ENCODE peak calls at places on chromosomes 7 and 10, in four cellular contexts. One of them, this sample, is unnamed.

GRCh38 chr7:128453836-128454804 is 1.6 kb upstream of the HILPDA start:
- DNase-seq in AG09319: peak
- DNase-seq in astrocyte of the spinal cord: peak
- DNase-seq in CD8-positive, alpha-beta T cell: no peak
- DNase-seq in this sample: peak

GRCh38 chr7:157138101-157138423 is 664 bp upstream of the UBE3C start:
- DNase-seq in AG09319: no peak
- DNase-seq in astrocyte of the spinal cord: no peak
- DNase-seq in CD8-positive, alpha-beta T cell: no peak
- DNase-seq in this sample: no peak

GRCh38 chr10:11145498-11145855 is 127.8 kb downstream of the CELF2 start:
- DNase-seq in AG09319: no peak
- DNase-seq in astrocyte of the spinal cord: no peak
- DNase-seq in CD8-positive, alpha-beta T cell: peak
- DNase-seq in this sample: peak

GRCh38 chr7:64879800-64880199 is 23.3 kb upstream of the ZNF273 start:
- DNase-seq in AG09319: no peak
- DNase-seq in astrocyte of the spinal cord: no peak
- DNase-seq in CD8-positive, alpha-beta T cell: no peak
- DNase-seq in this sample: no peak

GRCh38 chr7:44727346-44728262 is 21.0 kb upstream of the ZMIZ2 start:
- DNase-seq in AG09319: no peak
- DNase-seq in astrocyte of the spinal cord: peak
- DNase-seq in CD8-positive, alpha-beta T cell: no peak
- DNase-seq in this sample: peak

GRCh38 chr7:80136276-80137045 is 1.8 kb downstream of the GNAI1 start:
- DNase-seq in AG09319: no peak
- DNase-seq in astrocyte of the spinal cord: peak
- DNase-seq in CD8-positive, alpha-beta T cell: no peak
- DNase-seq in this sample: peak

GRCh38 chr7:484365-485101 is 35.1 kb downstream of the PDGFA start:
- DNase-seq in AG09319: no peak
- DNase-seq in astrocyte of the spinal cord: no peak
- DNase-seq in CD8-positive, alpha-beta T cell: no peak
- DNase-seq in this sample: no peak

GRCh38 chr10:10508241-10508640 is 509.4 kb upstream of the CELF2 start:
- DNase-seq in AG09319: no peak
- DNase-seq in astrocyte of the spinal cord: no peak
- DNase-seq in CD8-positive, alpha-beta T cell: no peak
- DNase-seq in this sample: no peak

GRCh38 chr10:112962343-112962742 is 12.3 kb downstream of the TCF7L2 start:
- DNase-seq in AG09319: no peak
- DNase-seq in astrocyte of the spinal cord: no peak
- DNase-seq in CD8-positive, alpha-beta T cell: no peak
- DNase-seq in this sample: no peak

GRCh38 chr7:29442146-29442545 is 121.5 kb upstream of the PRR15 start:
- DNase-seq in AG09319: no peak
- DNase-seq in astrocyte of the spinal cord: peak
- DNase-seq in CD8-positive, alpha-beta T cell: no peak
- DNase-seq in this sample: peak

GRCh38 chr7:81684513-81685262 is 85.2 kb downstream of the HGF start:
- DNase-seq in AG09319: peak
- DNase-seq in astrocyte of the spinal cord: peak
- DNase-seq in CD8-positive, alpha-beta T cell: no peak
- DNase-seq in this sample: peak

GRCh38 chr10:48464871-48465736 is 139.8 kb downstream of the ARHGAP22 start:
- DNase-seq in AG09319: no peak
- DNase-seq in astrocyte of the spinal cord: no peak
- DNase-seq in CD8-positive, alpha-beta T cell: no peak
- DNase-seq in this sample: no peak

GRCh38 chr7:117784315-117784714 is 88.9 kb downstream of the CTTNBP2 start:
- DNase-seq in AG09319: no peak
- DNase-seq in astrocyte of the spinal cord: no peak
- DNase-seq in CD8-positive, alpha-beta T cell: no peak
- DNase-seq in this sample: no peak

GRCh38 chr7:80724249-80724871 is 85.9 kb downstream of the CD36 start:
- DNase-seq in AG09319: peak
- DNase-seq in astrocyte of the spinal cord: peak
- DNase-seq in CD8-positive, alpha-beta T cell: no peak
- DNase-seq in this sample: no peak

GRCh38 chr7:113710310-113711106 is 208.3 kb downstream of the PPP1R3A start:
- DNase-seq in AG09319: peak
- DNase-seq in astrocyte of the spinal cord: peak
- DNase-seq in CD8-positive, alpha-beta T cell: peak
- DNase-seq in this sample: peak
- TF ChIP-seq CTCF in AG09319: peak
- TF ChIP-seq CTCF in astrocyte of the spinal cord: peak
- TF ChIP-seq CTCF in CD8-positive, alpha-beta T cell: peak
- TF ChIP-seq CTCF in this sample: peak

DNA sequence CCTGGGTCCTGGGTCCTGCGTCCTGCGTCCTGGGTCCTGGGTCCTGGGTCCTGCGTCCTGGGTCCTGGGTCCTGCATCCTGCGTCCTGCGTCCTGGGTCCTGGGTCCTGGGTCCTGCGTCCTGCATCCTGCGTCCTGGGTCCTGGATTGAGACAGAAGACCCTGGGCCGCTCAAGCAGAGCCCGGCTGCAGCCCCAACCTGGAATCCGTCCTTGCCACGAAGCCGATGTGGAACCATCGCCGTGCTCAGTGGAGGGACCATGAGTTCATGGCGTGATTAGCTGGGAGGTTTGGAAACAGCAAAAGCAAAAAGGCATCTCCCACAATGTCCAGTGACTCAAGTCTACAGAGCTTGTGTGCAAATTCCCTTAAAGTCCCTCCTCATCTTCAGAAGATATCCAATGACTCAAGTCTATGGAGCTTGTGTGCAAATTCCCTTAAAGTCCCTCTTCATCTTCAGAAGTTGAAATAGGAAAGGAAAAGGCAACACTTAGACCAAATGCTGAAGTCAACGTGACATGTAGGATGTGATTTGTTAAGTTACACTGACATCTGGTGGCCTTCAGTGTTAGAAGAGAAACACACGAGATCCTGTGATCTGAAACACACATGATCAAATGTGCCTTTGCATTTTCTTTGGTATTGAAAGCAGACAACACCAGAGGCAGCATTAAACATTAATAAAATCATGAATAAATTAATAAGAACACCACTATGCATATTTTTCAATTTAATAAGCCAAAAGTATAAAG is 179.9 kb downstream of the PTPRN2 start:
- DNase-seq in AG09319: no peak
- DNase-seq in astrocyte of the spinal cord: peak
- DNase-seq in CD8-positive, alpha-beta T cell: no peak
- DNase-seq in this sample: peak
- TF ChIP-seq CTCF in AG09319: no peak
- TF ChIP-seq CTCF in astrocyte of the spinal cord: peak
- TF ChIP-seq CTCF in CD8-positive, alpha-beta T cell: no peak
- TF ChIP-seq CTCF in this sample: no peak

GRCh38 chr10:99620713-99621453 is 644 bp upstream of the SLC25A28 start:
- DNase-seq in AG09319: peak
- DNase-seq in astrocyte of the spinal cord: peak
- DNase-seq in CD8-positive, alpha-beta T cell: peak
- DNase-seq in this sample: peak
- TF ChIP-seq CTCF in AG09319: no peak
- TF ChIP-seq CTCF in astrocyte of the spinal cord: no peak
- TF ChIP-seq CTCF in CD8-positive, alpha-beta T cell: no peak
- TF ChIP-seq CTCF in this sample: no peak

GRCh38 chr10:73744690-73744994 is 470 bp downstream of the SEC24C start:
- DNase-seq in AG09319: no peak
- DNase-seq in astrocyte of the spinal cord: peak
- DNase-seq in CD8-positive, alpha-beta T cell: peak
- DNase-seq in this sample: peak

GRCh38 chr10:73742454-73742734 is 1.8 kb upstream of the SEC24C start:
- DNase-seq in AG09319: no peak
- DNase-seq in astrocyte of the spinal cord: no peak
- DNase-seq in CD8-positive, alpha-beta T cell: no peak
- DNase-seq in this sample: no peak

GRCh38 chr10:73743327-73743904 is 756 bp upstream of the SEC24C start:
- DNase-seq in AG09319: no peak
- DNase-seq in astrocyte of the spinal cord: no peak
- DNase-seq in CD8-positive, alpha-beta T cell: no peak
- DNase-seq in this sample: no peak

GRCh38 chr10:73746721-73747120 is 2.5 kb downstream of the SEC24C start:
- DNase-seq in AG09319: no peak
- DNase-seq in astrocyte of the spinal cord: no peak
- DNase-seq in CD8-positive, alpha-beta T cell: no peak
- DNase-seq in this sample: no peak

GRCh38 chr10:73743905-73744689 is at the start of gene SEC24C:
- DNase-seq in AG09319: peak
- DNase-seq in astrocyte of the spinal cord: peak
- DNase-seq in CD8-positive, alpha-beta T cell: peak
- DNase-seq in this sample: peak
- TF ChIP-seq CTCF in AG09319: no peak
- TF ChIP-seq CTCF in astrocyte of the spinal cord: no peak
- TF ChIP-seq CTCF in CD8-positive, alpha-beta T cell: no peak
- TF ChIP-seq CTCF in this sample: no peak